ENCODE peak calls at places on chromosomes 4 and X, in four cellular contexts. C, V, A and J are unnamed samples.

GRCh38 chrX:1657367-1658082 is 42.7 kb downstream of the ASMT start:
- DNase-seq in C (no peak), V (peak), A (no peak), J (peak)

GRCh38 chr4:179941911-179942310 is 2301.3 kb upstream of the TENM3 start:
- DNase-seq in C (no peak), V (no peak), A (no peak), J (no peak)

GRCh38 chr4:153115322-153116100 is 88.7 kb upstream of the TRIM2 start:
- DNase-seq in C (no peak), V (peak), A (no peak), J (no peak)

GRCh38 chr4:79025170-79025569 is 85.9 kb upstream of the PAQR3 start:
- DNase-seq in A (no peak), C (no peak), V (no peak), J (no peak)

GRCh38 chrX:123835661-123836371 is 24.0 kb upstream of the XIAP start:
- DNase-seq in V (no peak), A (no peak), C (no peak), J (no peak)

GRCh38 chrX:73577368-73577767 is 14.4 kb downstream of the CHIC1 start:
- DNase-seq in C (peak), V (no peak), A (peak), J (no peak)

GRCh38 chrX:65407157-65407626 is 127.4 kb downstream of the LAS1L start:
- DNase-seq in C (no peak), V (no peak), A (no peak), J (no peak)

GRCh38 chr4:118955515-118955914 is 66.9 kb downstream of the SYNPO2 start:
- DNase-seq in V (no peak), A (no peak), C (no peak), J (no peak)

GRCh38 chr4:85953651-85954018 is 406.2 kb downstream of the MAPK10 start:
- DNase-seq in A (no peak), C (no peak), V (no peak), J (no peak)

GRCh38 chrX:41332988-41333743 is 796 bp upstream of the DDX3X start:
- DNase-seq in C (peak), A (peak), V (peak), J (peak)

GRCh38 chrX:80432441-80432840 is 12.2 kb downstream of the TENT5D start:
- DNase-seq in A (no peak), C (no peak), V (no peak), J (no peak)

DNA sequence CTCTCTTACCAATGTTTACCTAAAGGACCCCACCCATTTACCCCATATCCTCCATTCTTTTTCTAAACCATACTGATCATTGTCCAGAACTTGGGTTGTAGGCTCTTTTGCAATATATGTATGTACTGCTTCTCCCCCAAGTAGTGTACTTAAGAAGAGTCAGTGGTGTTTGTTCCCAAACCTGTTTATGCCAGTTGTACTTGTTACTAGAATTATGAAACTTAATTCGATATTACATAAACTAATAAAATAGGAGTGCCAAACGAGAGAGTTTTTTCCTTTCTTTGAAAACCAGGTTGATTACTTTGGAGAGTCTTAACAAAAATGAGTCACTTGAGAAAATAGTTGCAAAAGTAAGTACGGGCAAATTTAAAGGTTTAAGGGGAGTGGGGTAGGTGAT is 96.3 kb downstream of the GEMIN8 start:
- DNase-seq in V (no peak), C (no peak), A (no peak), J (no peak)
- H3K27ac ChIP-seq in V (no peak), C (no peak), A (no peak), J (no peak)

GRCh38 chrX:72349190-72349589 is 43.5 kb upstream of the CITED1 start:
- DNase-seq in V (no peak), A (no peak), C (no peak), J (no peak)

GRCh38 chrX:72347366-72347765 is 41.7 kb upstream of the CITED1 start:
- DNase-seq in V (no peak), C (no peak), A (no peak), J (no peak)

GRCh38 chrX:72351606-72352338 is 46.1 kb upstream of the CITED1 start:
- DNase-seq in C (no peak), A (no peak), V (no peak), J (no peak)

GRCh38 chrX:72346306-72346949 is 40.7 kb upstream of the CITED1 start:
- DNase-seq in V (no peak), C (no peak), A (no peak), J (no peak)

GRCh38 chrX:72348247-72348979 is 42.7 kb upstream of the CITED1 start:
- DNase-seq in C (no peak), A (no peak), V (no peak), J (no peak)
- H3K27ac ChIP-seq in C (no peak), A (no peak), V (no peak), J (no peak)

GRCh38 chr4:147824316-147824715 is 92.4 kb downstream of the ARHGAP10 start:
- DNase-seq in C (no peak), A (no peak), V (no peak), J (no peak)

GRCh38 chr4:147823135-147823534 is 91.2 kb downstream of the ARHGAP10 start:
- DNase-seq in A (no peak), C (no peak), V (no peak), J (no peak)

GRCh38 chr4:147822128-147822527 is 90.2 kb downstream of the ARHGAP10 start:
- DNase-seq in A (peak), C (no peak), V (peak), J (no peak)

GRCh38 chr4:147821555-147821954 is 89.7 kb downstream of the ARHGAP10 start:
- DNase-seq in V (no peak), C (no peak), A (no peak), J (no peak)

DNA sequence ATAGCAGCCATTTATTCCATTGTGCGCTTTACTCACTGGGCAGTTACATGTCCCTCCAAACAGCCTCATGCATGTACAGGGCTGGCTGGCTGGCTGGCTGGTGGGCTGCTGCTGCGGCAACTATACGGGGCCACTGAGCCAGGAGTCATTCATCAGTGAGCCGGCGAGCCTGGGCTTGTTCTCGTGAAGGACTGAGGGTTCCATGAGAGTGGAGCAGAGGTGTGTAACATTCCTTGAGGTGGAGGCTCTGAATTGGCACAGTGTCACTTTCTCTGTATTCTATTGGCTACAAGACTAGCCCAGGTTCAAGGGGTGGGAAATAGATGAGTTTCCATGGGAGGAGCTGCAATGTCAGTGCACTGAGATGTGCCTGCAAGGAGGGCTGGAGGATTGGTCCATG is 89.1 kb downstream of the ARHGAP10 start:
- DNase-seq in A (no peak), V (no peak), C (no peak), J (no peak)
- H3K27ac ChIP-seq in A (peak), V (no peak), C (no peak), J (no peak)

DNA sequence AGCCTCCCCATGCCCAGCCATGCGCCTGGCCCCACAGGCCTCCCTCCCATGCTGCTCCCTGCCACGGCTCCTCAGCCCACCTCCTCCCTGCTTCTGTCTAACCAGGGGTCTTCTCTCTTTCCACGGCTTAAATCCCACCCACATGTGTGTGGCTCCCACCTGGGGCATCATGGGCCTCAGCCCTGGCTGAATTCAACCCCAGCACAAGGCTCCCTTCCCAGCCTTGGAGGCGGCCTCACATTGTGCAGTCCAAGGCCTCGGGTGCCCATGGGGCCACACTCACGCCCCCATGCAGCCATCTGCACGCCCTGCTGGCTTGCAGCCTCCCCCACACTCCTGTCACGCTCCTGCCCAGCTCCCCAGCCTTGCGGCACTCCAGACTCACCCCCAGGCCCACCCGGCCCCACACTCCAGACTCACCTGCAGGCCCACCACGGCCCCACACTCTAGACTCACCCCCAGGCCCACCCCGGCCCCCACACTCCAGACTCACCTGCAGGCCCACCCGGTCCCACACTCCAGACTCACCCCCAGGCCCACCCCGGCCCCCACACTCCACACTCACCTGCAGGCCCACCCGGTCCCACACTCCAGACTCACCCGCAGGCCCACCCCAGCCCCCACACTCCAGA is 27.0 kb downstream of the MAEA start:
- DNase-seq in V (no peak), C (no peak), A (no peak), J (no peak)
- H3K27ac ChIP-seq in V (no peak), C (no peak), A (no peak), J (no peak)